ENCODE peak calls at places on chromosomes 16 and 17, in seven cellular contexts. P, T, X, M, B, K and S are unnamed samples.

GRCh38 chr16:64453643-64454042 is 668.2 kb downstream of the CDH11 start:
- DNase-seq in P (no peak), T (no peak), X (no peak), M (no peak), B (peak), K (no peak), S (no peak)

GRCh38 chr17:40407460-40407859 is 10.2 kb downstream of the TOP2A start:
- DNase-seq in P (no peak), T (no peak), X (no peak), M (no peak), B (no peak), K (no peak), S (no peak)

GRCh38 chr17:588519-588918 is 126.1 kb downstream of the VPS53 start:
- DNase-seq in P (no peak), T (no peak), X (no peak), M (no peak), B (no peak), K (no peak), S (no peak)

GRCh38 chr17:78111727-78112507 is 16.6 kb downstream of the TMC6 start:
- DNase-seq in P (no peak), T (no peak), X (no peak), M (no peak), B (no peak), K (no peak), S (no peak)

GRCh38 chr17:56099649-56100048 is 53.6 kb upstream of the ANKFN1 start:
- DNase-seq in P (no peak), T (no peak), X (no peak), M (no peak), B (no peak), K (no peak), S (no peak)

GRCh38 chr17:74763565-74764387 is 12.4 kb downstream of the NAT9 start:
- DNase-seq in P (no peak), T (no peak), X (peak), M (no peak), B (no peak), K (peak), S (no peak)

GRCh38 chr16:11383481-11384183 is 38.4 kb downstream of the RMI2 start:
- DNase-seq in P (no peak), T (no peak), X (no peak), M (no peak), B (no peak), K (no peak), S (no peak)

GRCh38 chr17:66764559-66764958 is 70.4 kb upstream of the CACNG5 start:
- DNase-seq in P (no peak), T (no peak), X (no peak), M (peak), B (no peak), K (no peak), S (no peak)

GRCh38 chr17:46202482-46202881 is 9.3 kb upstream of the KANSL1 start:
- DNase-seq in P (no peak), T (no peak), X (no peak), M (no peak), B (no peak), K (no peak), S (no peak)

GRCh38 chr17:27315322-27315721 is 21.4 kb downstream of the WSB1 start:
- DNase-seq in P (peak), T (peak), X (no peak), M (peak), B (peak), K (no peak), S (peak)

GRCh38 chr17:16987830-16988601 is 16.1 kb upstream of the TNFRSF13B start:
- DNase-seq in P (no peak), T (peak), X (no peak), M (no peak), B (peak), K (no peak), S (no peak)

GRCh38 chr17:67247416-67247900 is 2.5 kb upstream of the HELZ start:
- DNase-seq in P (no peak), T (no peak), X (no peak), M (no peak), B (no peak), K (no peak), S (no peak)

GRCh38 chr16:28569011-28569410 is 15.3 kb downstream of the SGF29 start:
- DNase-seq in P (no peak), T (no peak), X (no peak), M (no peak), B (no peak), K (no peak), S (no peak)

GRCh38 chr16:3952342-3953131 is 72.0 kb upstream of the CREBBP start:
- DNase-seq in P (no peak), T (peak), X (no peak), M (no peak), B (no peak), K (no peak), S (peak)

GRCh38 chr16:75861981-75862380 is 135.7 kb upstream of the CPHXL start:
- DNase-seq in P (no peak), T (no peak), X (no peak), M (no peak), B (no peak), K (no peak), S (no peak)

GRCh38 chr17:7215652-7216139 is 3.9 kb downstream of the DLG4 start:
- DNase-seq in P (no peak), T (no peak), X (no peak), M (no peak), B (no peak), K (no peak), S (no peak)

GRCh38 chr16:55265926-55266325 is 58.1 kb upstream of the IRX6 start:
- DNase-seq in P (no peak), T (no peak), X (no peak), M (no peak), B (no peak), K (no peak), S (no peak)

GRCh38 chr16:66961065-66961744 is at the start of gene CES3:
- DNase-seq in P (peak), T (no peak), X (peak), M (peak), B (no peak), K (peak), S (no peak)

GRCh38 chr16:79066621-79067020 is 533.9 kb downstream of the MAF start:
- DNase-seq in P (no peak), T (no peak), X (no peak), M (peak), B (no peak), K (no peak), S (no peak)

GRCh38 chr16:83967838-83968482 is at the start of gene NECAB2:
- DNase-seq in P (peak), T (no peak), X (peak), M (peak), B (no peak), K (no peak), S (no peak)

GRCh38 chr17:7634384-7634783 is 4.4 kb downstream of the SHBG start:
- DNase-seq in P (peak), T (no peak), X (peak), M (peak), B (no peak), K (no peak), S (no peak)

GRCh38 chr16:48136547-48137360 is 19.0 kb downstream of the ABCC12 start:
- DNase-seq in P (no peak), T (no peak), X (no peak), M (peak), B (no peak), K (no peak), S (no peak)